ENCODE peak calls at places on chromosomes 12 and 14, in ten cellular contexts. B, S, Q, G, F, O, D, E, T and Y are unnamed samples.

GRCh38 chr14:55131782-55132181 is 2.7 kb downstream of the LGALS3 start:
- DNase-seq in B (no peak), S (no peak), Q (peak; percentile 19), G (no peak), F (peak; percentile 50), O (peak; percentile 59), D (no peak), E (no peak), T (no peak), Y (peak; percentile 25)

GRCh38 chr12:120760349-120761245 is 35.0 kb downstream of the ACADS start:
- DNase-seq in B (no peak), S (no peak), Q (peak; percentile 34), G (no peak), F (no peak), O (no peak), D (no peak), E (no peak), T (no peak), Y (no peak)

GRCh38 chr12:123388218-123388947 is 4.5 kb downstream of the KMT5A start:
- DNase-seq in B (peak; percentile 62), S (no peak), Q (peak; percentile 83), G (peak; percentile 78), F (peak; percentile 82), O (peak; percentile 79), D (peak; percentile 88), E (peak; percentile 79), T (peak; percentile 60), Y (peak; percentile 59)

GRCh38 chr12:14408208-14408607 is 42.7 kb downstream of the ATF7IP start:
- DNase-seq in B (peak; percentile 58), S (no peak), Q (no peak), G (no peak), F (no peak), O (no peak), D (peak; percentile 33), E (no peak), T (peak; percentile 64), Y (peak; percentile 74)

GRCh38 chr12:108254030-108254429 is 85.1 kb downstream of the CMKLR1 start:
- DNase-seq in B (no peak), S (no peak), Q (no peak), G (no peak), F (no peak), O (no peak), D (no peak), E (no peak), T (no peak), Y (no peak)

GRCh38 chr12:114397978-114398881 is 7.7 kb downstream of the TBX5 start:
- DNase-seq in B (no peak), S (no peak), Q (no peak), G (no peak), F (no peak), O (no peak), D (no peak), E (no peak), T (no peak), Y (no peak)

GRCh38 chr12:45388545-45388944 is 172.7 kb downstream of the ANO6 start:
- DNase-seq in B (peak; percentile 75), S (no peak), Q (peak; percentile 11), G (no peak), F (peak; percentile 58), O (peak; percentile 41), D (peak; percentile 50), E (peak; percentile 21), T (peak; percentile 77), Y (peak; percentile 79)

GRCh38 chr12:51533799-51534198 is 57.2 kb upstream of the SCN8A start:
- DNase-seq in B (peak; percentile 42), S (no peak), Q (no peak), G (no peak), F (no peak), O (no peak), D (peak; percentile 41), E (no peak), T (peak; percentile 19), Y (peak; percentile 16)

GRCh38 chr12:64894827-64895475 is 70.5 kb downstream of the TBC1D30 start:
- DNase-seq in B (no peak), S (no peak), Q (no peak), G (no peak), F (no peak), O (no peak), D (no peak), E (no peak), T (peak; percentile 9), Y (no peak)

GRCh38 chr12:30942936-30943335 is 16.4 kb downstream of the TSPAN11 start:
- DNase-seq in B (no peak), S (no peak), Q (no peak), G (no peak), F (no peak), O (no peak), D (no peak), E (no peak), T (no peak), Y (no peak)

GRCh38 chr12:15477761-15478160 is 155.5 kb downstream of the PTPRO start:
- DNase-seq in B (no peak), S (no peak), Q (no peak), G (no peak), F (no peak), O (no peak), D (no peak), E (no peak), T (no peak), Y (no peak)

GRCh38 chr12:92185052-92185451 is 39.4 kb upstream of the BTG1 start:
- DNase-seq in B (no peak), S (no peak), Q (peak; percentile 19), G (peak; percentile 61), F (no peak), O (no peak), D (no peak), E (no peak), T (no peak), Y (no peak)

GRCh38 chr12:62361048-62361447 is 100.8 kb downstream of the USP15 start:
- DNase-seq in B (peak; percentile 15), S (no peak), Q (no peak), G (no peak), F (no peak), O (no peak), D (no peak), E (no peak), T (peak; percentile 25), Y (peak; percentile 12)
- TF ChIP-seq CTCF in B (no peak), S (no peak), Q (no peak), G (no peak), F (no peak), O (no peak), D (no peak), E (no peak), T (no peak), Y (no peak)

DNA sequence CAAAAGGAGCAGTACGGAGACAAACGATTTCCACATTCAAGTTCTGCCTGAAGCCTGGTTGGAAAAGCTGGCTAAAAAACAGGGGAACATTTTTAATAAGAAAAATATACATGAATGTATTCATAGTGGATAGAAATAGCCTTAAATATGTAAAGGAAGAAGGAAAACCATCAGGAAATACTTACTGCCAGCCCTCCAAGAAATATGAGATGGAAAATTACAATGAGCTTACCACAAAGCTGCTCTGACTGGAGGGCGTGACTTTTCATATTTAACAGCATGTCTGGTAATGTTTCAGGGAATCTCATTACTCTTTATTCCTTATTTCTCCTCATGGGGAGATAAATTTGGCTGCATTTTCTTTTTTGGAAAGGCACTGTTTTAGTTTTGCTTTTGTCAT is 75.9 kb upstream of the ZDHHC17 start:
- DNase-seq in B (no peak), S (no peak), Q (no peak), G (no peak), F (no peak), O (no peak), D (no peak), E (no peak), T (peak; percentile 46), Y (peak; percentile 72)
- H3K4me3 ChIP-seq in B (no peak overlapping the region), S (no peak overlapping the region), Q (no peak overlapping the region), G (no peak overlapping the region), F (no peak overlapping the region), O (no peak overlapping the region), D (no peak overlapping the region), E (no peak overlapping the region), T (no peak overlapping the region), Y (no peak overlapping the region)

GRCh38 chr14:99363051-99363450 is 91.1 kb upstream of the BCL11B start:
- DNase-seq in B (no peak), S (no peak), Q (no peak), G (no peak), F (no peak), O (no peak), D (no peak), E (no peak), T (no peak), Y (no peak)

GRCh38 chr14:99361596-99362220 is 89.7 kb upstream of the BCL11B start:
- DNase-seq in B (no peak), S (no peak), Q (no peak), G (no peak), F (no peak), O (no peak), D (no peak), E (no peak), T (no peak), Y (no peak)

GRCh38 chr14:99360774-99361595 is 89.0 kb upstream of the BCL11B start:
- DNase-seq in B (no peak), S (no peak), Q (peak; percentile 22), G (no peak), F (no peak), O (no peak), D (no peak), E (no peak), T (no peak), Y (no peak)

GRCh38 chr14:99359906-99360305 is 87.9 kb upstream of the BCL11B start:
- DNase-seq in B (no peak), S (no peak), Q (no peak), G (no peak), F (no peak), O (no peak), D (no peak), E (no peak), T (no peak), Y (no peak)

DNA sequence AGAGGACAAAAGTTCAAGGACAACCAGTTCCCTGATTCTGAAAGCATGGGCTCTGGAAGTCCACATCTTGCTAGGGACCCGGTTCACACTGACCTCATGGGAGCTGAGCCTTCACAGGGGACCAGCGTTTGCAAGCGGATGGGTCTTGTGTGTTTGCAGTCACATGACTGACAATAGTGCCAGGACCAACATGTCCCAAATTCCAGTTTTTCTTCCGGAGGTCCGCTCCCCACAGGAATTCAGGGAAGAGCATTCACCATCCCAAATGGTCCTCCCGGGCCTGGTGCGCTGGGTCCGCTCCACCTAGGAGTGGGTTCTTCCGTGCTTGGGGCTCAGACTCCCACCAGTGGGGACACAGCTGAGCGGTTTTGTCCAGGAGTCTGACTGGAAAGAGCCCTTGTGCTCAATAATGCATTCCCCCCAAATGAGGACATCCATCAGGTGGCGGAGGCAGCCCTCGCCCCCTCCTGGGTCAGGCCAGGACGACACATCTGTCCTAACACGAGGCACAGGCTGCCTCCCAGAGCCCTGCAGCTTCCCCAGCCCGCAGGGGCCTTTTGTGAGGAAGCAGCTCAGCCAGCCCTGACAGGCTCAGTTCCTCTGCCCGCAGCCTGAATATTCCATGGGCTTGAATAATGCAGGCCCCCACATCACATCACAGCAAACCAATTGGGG is 91.8 kb upstream of the BCL11B start:
- DNase-seq in B (no peak), S (no peak), Q (no peak), G (no peak), F (no peak), O (no peak), D (no peak), E (no peak), T (no peak), Y (no peak)
- TF ChIP-seq CTCF in B (no peak), S (no peak), Q (no peak), G (no peak), F (no peak), O (no peak), D (no peak), E (no peak), T (no peak), Y (no peak)

GRCh38 chr12:119249441-119249840 is 70.7 kb downstream of the HSPB8 start:
- DNase-seq in B (no peak), S (no peak), Q (no peak), G (no peak), F (no peak), O (no peak), D (no peak), E (no peak), T (no peak), Y (no peak)
- H3K4me3 ChIP-seq in B (no peak overlapping the region), S (no peak overlapping the region), Q (no peak overlapping the region), G (no peak overlapping the region), F (no peak overlapping the region), O (no peak overlapping the region), D (no peak overlapping the region), E (no peak overlapping the region), T (no peak overlapping the region), Y (no peak overlapping the region)